ENCODE peak calls at places on chromosomes 3 and 15, in six cellular contexts. C, L, H, F, B and N are unnamed samples.

GRCh38 chr3:59212128-59212764 is 162.4 kb upstream of the CFAP20DC start:
- DNase-seq in C (no peak), L (no peak), H (no peak), F (no peak), B (peak), N (peak)

GRCh38 chr15:64502537-64502936 is 42.2 kb downstream of the ZNF609 start:
- DNase-seq in C (no peak), L (no peak), H (no peak), F (no peak), B (no peak), N (no peak)

GRCh38 chr3:131083190-131083863 is 56.6 kb downstream of the NEK11 start:
- DNase-seq in C (peak), L (peak), H (no peak), F (no peak), B (no peak), N (no peak)

GRCh38 chr3:150699068-150699635 is 4.6 kb downstream of the ERICH6 start:
- DNase-seq in C (no peak), L (no peak), H (no peak), F (no peak), B (no peak), N (no peak)

GRCh38 chr3:36697397-36698001 is 66.9 kb downstream of the DCLK3 start:
- DNase-seq in C (peak), L (no peak), H (no peak), F (no peak), B (no peak), N (no peak)

GRCh38 chr3:10189557-10190374 is 25.0 kb downstream of the IRAK2 start:
- DNase-seq in C (peak), L (peak), H (no peak), F (peak), B (peak), N (no peak)

GRCh38 chr3:15470804-15471203 is 43.4 kb downstream of the EAF1 start:
- DNase-seq in C (peak), L (no peak), H (no peak), F (no peak), B (no peak), N (no peak)

GRCh38 chr3:193871093-193871485 is 264.9 kb upstream of the HES1 start:
- DNase-seq in C (no peak), L (no peak), H (no peak), F (no peak), B (no peak), N (no peak)

GRCh38 chr3:152317956-152318355 is 49.2 kb downstream of the MBNL1 start:
- DNase-seq in C (no peak), L (no peak), H (no peak), F (no peak), B (no peak), N (no peak)

GRCh38 chr3:178289544-178290160 is 246.6 kb upstream of the KCNMB2 start:
- DNase-seq in C (peak), L (peak), H (no peak), F (no peak), B (no peak), N (no peak)

GRCh38 chr3:61580982-61581654 is 19.7 kb downstream of the PTPRG start:
- DNase-seq in C (no peak), L (no peak), H (no peak), F (no peak), B (no peak), N (no peak)
- H3K4me3 ChIP-seq in C (no peak), L (no peak), H (no peak), F (no peak), B (no peak), N (no peak)

GRCh38 chr3:154105218-154105975 is 15.8 kb upstream of the ARHGEF26 start:
- DNase-seq in C (no peak), L (no peak), H (no peak), F (no peak), B (no peak), N (no peak)
- H3K27ac ChIP-seq in C (no peak), L (no peak), H (no peak), F (no peak), B (no peak), N (no peak)

GRCh38 chr3:136351905-136352304 is 101.8 kb downstream of the PCCB start:
- DNase-seq in C (no peak), L (no peak), H (no peak), F (no peak), B (no peak), N (no peak)
- TF ChIP-seq CTCF in C (no peak), L (no peak), H (no peak), F (no peak), B (no peak), N (no peak)

GRCh38 chr3:70086336-70086735 is 86.8 kb downstream of the SAMMSON start:
- DNase-seq in C (no peak), L (no peak), H (no peak), F (no peak), B (no peak), N (no peak)
- H3K4me3 ChIP-seq in C (no peak), L (no peak), H (no peak), F (no peak), B (no peak), N (no peak)

DNA sequence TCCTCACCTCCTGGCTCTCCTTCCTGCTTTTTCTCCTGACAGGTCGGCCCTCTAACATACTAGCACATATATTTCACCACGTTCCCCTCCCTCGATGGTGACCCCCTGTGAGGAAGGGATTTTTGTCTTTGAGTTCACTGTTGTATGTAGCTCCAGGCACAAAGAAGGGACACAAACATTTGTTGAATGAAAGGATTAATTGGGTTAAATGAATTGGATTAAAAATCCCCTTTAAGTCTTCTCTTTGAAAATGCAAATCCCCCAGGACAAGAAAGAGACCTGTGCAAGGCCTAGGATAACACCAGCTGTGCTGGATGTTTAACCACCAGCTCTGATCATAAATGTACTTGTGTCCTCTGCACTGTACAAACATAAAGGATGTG is 3.3 kb downstream of the CALML4 start:
- DNase-seq in C (no peak), L (no peak), H (no peak), F (no peak), B (no peak), N (no peak)
- H3K27ac ChIP-seq in C (no peak), L (no peak), H (no peak), F (no peak), B (no peak), N (no peak)

DNA sequence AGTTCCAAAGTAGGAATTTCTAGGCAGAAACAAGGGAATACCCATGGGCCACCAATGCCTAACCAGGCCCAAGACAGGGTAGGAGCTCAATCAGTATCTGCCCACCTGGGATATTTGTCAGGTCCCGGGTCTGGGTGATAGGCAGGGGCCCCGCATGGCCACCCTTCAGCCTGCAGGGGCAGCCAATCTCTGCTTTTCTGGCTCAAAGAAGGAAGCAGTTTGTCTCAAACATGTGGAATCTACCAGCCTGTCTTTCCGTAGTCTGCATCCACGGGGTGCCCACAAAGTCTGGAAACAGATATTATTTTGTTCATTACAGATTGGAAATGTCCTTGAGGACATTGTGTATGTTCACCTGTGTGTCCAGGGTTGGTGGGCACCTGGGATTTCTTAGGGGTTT is 56.2 kb downstream of the CEMIP start:
- DNase-seq in C (no peak), L (no peak), H (no peak), F (no peak), B (peak), N (no peak)
- TF ChIP-seq CTCF in C (no peak), L (no peak), H (no peak), F (no peak), B (no peak), N (no peak)